ENCODE peak calls at places on chromosomes 3 and 15, in nine cellular contexts. One of them, this sample, is unnamed.

GRCh38 chr3:177590826-177591225 is 393.5 kb upstream of the TBL1XR1 start:
- DNase-seq in choroid plexus epithelial cell: peak
- DNase-seq in Peyer's patch: no peak
- DNase-seq in retinal pigment epithelial cell: no peak
- DNase-seq in neural progenitor cell: no peak
- DNase-seq in fibroblast of lung: no peak
- DNase-seq in foreskin fibroblast: no peak
- DNase-seq in IMR-90: no peak
- DNase-seq in cardiac fibroblast: peak
- DNase-seq in this sample: no peak

GRCh38 chr3:167406876-167407492 is 26.9 kb upstream of the ZBBX start:
- DNase-seq in choroid plexus epithelial cell: peak
- DNase-seq in Peyer's patch: peak
- DNase-seq in retinal pigment epithelial cell: peak
- DNase-seq in neural progenitor cell: peak
- DNase-seq in fibroblast of lung: peak
- DNase-seq in foreskin fibroblast: no peak
- DNase-seq in IMR-90: peak
- DNase-seq in cardiac fibroblast: peak
- DNase-seq in this sample: peak

GRCh38 chr3:106144051-106144450 is 275.2 kb upstream of the CBLB start:
- DNase-seq in choroid plexus epithelial cell: no peak
- DNase-seq in Peyer's patch: no peak
- DNase-seq in retinal pigment epithelial cell: no peak
- DNase-seq in neural progenitor cell: no peak
- DNase-seq in fibroblast of lung: peak
- DNase-seq in foreskin fibroblast: no peak
- DNase-seq in IMR-90: peak
- DNase-seq in cardiac fibroblast: no peak
- DNase-seq in this sample: no peak

GRCh38 chr3:135034291-135034768 is 239.3 kb downstream of the EPHB1 start:
- DNase-seq in choroid plexus epithelial cell: no peak
- DNase-seq in Peyer's patch: no peak
- DNase-seq in retinal pigment epithelial cell: no peak
- DNase-seq in neural progenitor cell: peak
- DNase-seq in fibroblast of lung: no peak
- DNase-seq in foreskin fibroblast: no peak
- DNase-seq in IMR-90: no peak
- DNase-seq in cardiac fibroblast: no peak
- DNase-seq in this sample: no peak

GRCh38 chr3:42906085-42906904 is at the start of gene ZNF662:
- DNase-seq in choroid plexus epithelial cell: peak
- DNase-seq in Peyer's patch: peak
- DNase-seq in retinal pigment epithelial cell: no peak
- DNase-seq in neural progenitor cell: no peak
- DNase-seq in fibroblast of lung: peak
- DNase-seq in foreskin fibroblast: no peak
- DNase-seq in IMR-90: no peak
- DNase-seq in cardiac fibroblast: peak
- DNase-seq in this sample: peak

GRCh38 chr3:33438871-33439270 is 1.3 kb downstream of the UBP1 start:
- DNase-seq in choroid plexus epithelial cell: peak
- DNase-seq in Peyer's patch: no peak
- DNase-seq in retinal pigment epithelial cell: no peak
- DNase-seq in neural progenitor cell: no peak
- DNase-seq in fibroblast of lung: peak
- DNase-seq in foreskin fibroblast: no peak
- DNase-seq in IMR-90: peak
- DNase-seq in cardiac fibroblast: no peak
- DNase-seq in this sample: no peak

GRCh38 chr3:14401692-14402303 is 608 bp upstream of the SLC6A6 start:
- DNase-seq in choroid plexus epithelial cell: no peak
- DNase-seq in Peyer's patch: no peak
- DNase-seq in retinal pigment epithelial cell: no peak
- DNase-seq in neural progenitor cell: no peak
- DNase-seq in fibroblast of lung: no peak
- DNase-seq in foreskin fibroblast: no peak
- DNase-seq in IMR-90: no peak
- DNase-seq in cardiac fibroblast: no peak
- DNase-seq in this sample: no peak

GRCh38 chr3:12832350-12833225 is 8.8 kb downstream of the RPL32 start:
- DNase-seq in choroid plexus epithelial cell: no peak
- DNase-seq in Peyer's patch: no peak
- DNase-seq in retinal pigment epithelial cell: no peak
- DNase-seq in neural progenitor cell: no peak
- DNase-seq in fibroblast of lung: no peak
- DNase-seq in foreskin fibroblast: no peak
- DNase-seq in IMR-90: no peak
- DNase-seq in cardiac fibroblast: no peak
- DNase-seq in this sample: no peak

GRCh38 chr15:55084216-55084615 is 112.5 kb downstream of the RSL24D1 start:
- DNase-seq in choroid plexus epithelial cell: no peak
- DNase-seq in Peyer's patch: no peak
- DNase-seq in retinal pigment epithelial cell: no peak
- DNase-seq in neural progenitor cell: no peak
- DNase-seq in fibroblast of lung: no peak
- DNase-seq in foreskin fibroblast: no peak
- DNase-seq in IMR-90: no peak
- DNase-seq in cardiac fibroblast: no peak
- DNase-seq in this sample: no peak

GRCh38 chr3:112685435-112685834 is 44.5 kb upstream of the CCDC80 start:
- DNase-seq in choroid plexus epithelial cell: peak
- DNase-seq in Peyer's patch: no peak
- DNase-seq in retinal pigment epithelial cell: no peak
- DNase-seq in neural progenitor cell: no peak
- DNase-seq in fibroblast of lung: peak
- DNase-seq in foreskin fibroblast: peak
- DNase-seq in IMR-90: peak
- DNase-seq in cardiac fibroblast: peak
- DNase-seq in this sample: peak

GRCh38 chr3:43243590-43244587 is 42.5 kb upstream of the SNRK start:
- DNase-seq in choroid plexus epithelial cell: no peak
- DNase-seq in Peyer's patch: no peak
- DNase-seq in retinal pigment epithelial cell: no peak
- DNase-seq in neural progenitor cell: no peak
- DNase-seq in fibroblast of lung: no peak
- DNase-seq in foreskin fibroblast: peak
- DNase-seq in IMR-90: no peak
- DNase-seq in cardiac fibroblast: peak
- DNase-seq in this sample: peak

GRCh38 chr15:74511583-74511982 is 29.4 kb upstream of the ARID3B start:
- DNase-seq in choroid plexus epithelial cell: no peak
- DNase-seq in Peyer's patch: peak
- DNase-seq in retinal pigment epithelial cell: no peak
- DNase-seq in neural progenitor cell: no peak
- DNase-seq in fibroblast of lung: no peak
- DNase-seq in foreskin fibroblast: no peak
- DNase-seq in IMR-90: no peak
- DNase-seq in cardiac fibroblast: peak
- DNase-seq in this sample: peak

GRCh38 chr15:100973351-100974034 is 54.3 kb downstream of the LRRK1 start:
- DNase-seq in choroid plexus epithelial cell: no peak
- DNase-seq in Peyer's patch: no peak
- DNase-seq in retinal pigment epithelial cell: no peak
- DNase-seq in neural progenitor cell: peak
- DNase-seq in fibroblast of lung: no peak
- DNase-seq in foreskin fibroblast: no peak
- DNase-seq in IMR-90: no peak
- DNase-seq in cardiac fibroblast: no peak
- DNase-seq in this sample: no peak

GRCh38 chr15:74573987-74574386 is 33.0 kb downstream of the ARID3B start:
- DNase-seq in choroid plexus epithelial cell: peak
- DNase-seq in Peyer's patch: no peak
- DNase-seq in retinal pigment epithelial cell: no peak
- DNase-seq in neural progenitor cell: no peak
- DNase-seq in fibroblast of lung: no peak
- DNase-seq in foreskin fibroblast: no peak
- DNase-seq in IMR-90: peak
- DNase-seq in cardiac fibroblast: no peak
- DNase-seq in this sample: peak

GRCh38 chr15:45645026-45645980 is 10.5 kb downstream of the SQOR start:
- DNase-seq in choroid plexus epithelial cell: peak
- DNase-seq in Peyer's patch: no peak
- DNase-seq in retinal pigment epithelial cell: peak
- DNase-seq in neural progenitor cell: no peak
- DNase-seq in fibroblast of lung: peak
- DNase-seq in foreskin fibroblast: peak
- DNase-seq in IMR-90: peak
- DNase-seq in cardiac fibroblast: peak
- DNase-seq in this sample: peak

GRCh38 chr3:126932188-126932931 is 50.6 kb upstream of the PLXNA1 start:
- DNase-seq in choroid plexus epithelial cell: peak
- DNase-seq in Peyer's patch: peak
- DNase-seq in retinal pigment epithelial cell: no peak
- DNase-seq in neural progenitor cell: no peak
- DNase-seq in fibroblast of lung: peak
- DNase-seq in foreskin fibroblast: no peak
- DNase-seq in IMR-90: peak
- DNase-seq in cardiac fibroblast: peak
- DNase-seq in this sample: peak

GRCh38 chr3:104102386-104102785 is 1264.3 kb upstream of the ALCAM start:
- DNase-seq in choroid plexus epithelial cell: peak
- DNase-seq in Peyer's patch: no peak
- DNase-seq in retinal pigment epithelial cell: peak
- DNase-seq in neural progenitor cell: peak
- DNase-seq in fibroblast of lung: peak
- DNase-seq in foreskin fibroblast: no peak
- DNase-seq in IMR-90: peak
- DNase-seq in cardiac fibroblast: peak
- DNase-seq in this sample: peak

GRCh38 chr3:171967137-171967783 is 72.1 kb upstream of the FNDC3B start:
- DNase-seq in choroid plexus epithelial cell: peak
- DNase-seq in Peyer's patch: no peak
- DNase-seq in retinal pigment epithelial cell: no peak
- DNase-seq in neural progenitor cell: no peak
- DNase-seq in fibroblast of lung: peak
- DNase-seq in foreskin fibroblast: peak
- DNase-seq in IMR-90: peak
- DNase-seq in cardiac fibroblast: peak
- DNase-seq in this sample: peak

GRCh38 chr15:79136434-79137046 is 46.0 kb upstream of the RASGRF1 start:
- DNase-seq in choroid plexus epithelial cell: no peak
- DNase-seq in Peyer's patch: no peak
- DNase-seq in retinal pigment epithelial cell: no peak
- DNase-seq in neural progenitor cell: peak
- DNase-seq in fibroblast of lung: no peak
- DNase-seq in foreskin fibroblast: no peak
- DNase-seq in IMR-90: no peak
- DNase-seq in cardiac fibroblast: no peak
- DNase-seq in this sample: no peak
- H3K4me3 ChIP-seq in choroid plexus epithelial cell: no peak
- H3K4me3 ChIP-seq in Peyer's patch: no peak
- H3K4me3 ChIP-seq in retinal pigment epithelial cell: no peak
- H3K4me3 ChIP-seq in neural progenitor cell: no peak
- H3K4me3 ChIP-seq in fibroblast of lung: no peak
- H3K4me3 ChIP-seq in foreskin fibroblast: no peak
- H3K4me3 ChIP-seq in IMR-90: no peak
- H3K4me3 ChIP-seq in cardiac fibroblast: no peak
- H3K4me3 ChIP-seq in this sample: no peak

GRCh38 chr3:77814845-77815244 is 774.9 kb downstream of the ROBO2 start:
- DNase-seq in choroid plexus epithelial cell: no peak
- DNase-seq in Peyer's patch: no peak
- DNase-seq in retinal pigment epithelial cell: no peak
- DNase-seq in neural progenitor cell: no peak
- DNase-seq in fibroblast of lung: no peak
- DNase-seq in foreskin fibroblast: no peak
- DNase-seq in IMR-90: no peak
- DNase-seq in cardiac fibroblast: no peak
- DNase-seq in this sample: no peak

GRCh38 chr3:77816470-77816869 is 776.6 kb downstream of the ROBO2 start:
- DNase-seq in choroid plexus epithelial cell: no peak
- DNase-seq in Peyer's patch: no peak
- DNase-seq in retinal pigment epithelial cell: no peak
- DNase-seq in neural progenitor cell: no peak
- DNase-seq in fibroblast of lung: no peak
- DNase-seq in foreskin fibroblast: no peak
- DNase-seq in IMR-90: no peak
- DNase-seq in cardiac fibroblast: no peak
- DNase-seq in this sample: no peak

DNA sequence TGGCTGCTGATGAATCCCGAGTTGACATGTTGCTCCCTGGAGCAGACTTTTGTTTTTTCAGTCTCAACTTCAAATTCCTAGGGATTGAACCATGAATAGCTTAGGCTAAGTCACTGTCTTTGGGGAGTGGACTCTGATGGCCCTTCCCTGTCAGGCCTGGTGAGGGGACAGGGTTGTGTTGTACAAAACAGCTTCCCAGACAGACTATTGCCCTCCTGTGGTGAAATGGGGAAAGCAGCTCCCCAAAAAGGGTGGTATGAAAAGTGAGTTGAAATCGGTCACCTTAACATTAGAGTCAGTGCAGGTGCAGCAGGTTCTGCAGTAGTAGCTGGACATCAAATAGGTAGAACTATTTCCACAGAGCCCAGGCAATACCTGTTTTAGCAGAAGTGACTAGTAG is 775.6 kb downstream of the ROBO2 start:
- DNase-seq in choroid plexus epithelial cell: no peak
- DNase-seq in Peyer's patch: no peak
- DNase-seq in retinal pigment epithelial cell: no peak
- DNase-seq in neural progenitor cell: peak
- DNase-seq in fibroblast of lung: no peak
- DNase-seq in foreskin fibroblast: no peak
- DNase-seq in IMR-90: no peak
- DNase-seq in cardiac fibroblast: no peak
- DNase-seq in this sample: no peak
- TF ChIP-seq CTCF in choroid plexus epithelial cell: peak
- TF ChIP-seq CTCF in Peyer's patch: no peak
- TF ChIP-seq CTCF in retinal pigment epithelial cell: peak
- TF ChIP-seq CTCF in neural progenitor cell: peak
- TF ChIP-seq CTCF in fibroblast of lung: peak
- TF ChIP-seq CTCF in foreskin fibroblast: peak
- TF ChIP-seq CTCF in IMR-90: peak
- TF ChIP-seq CTCF in cardiac fibroblast: no peak
- TF ChIP-seq CTCF in this sample: no peak

GRCh38 chr15:43516801-43517353 is 531 bp upstream of the MAP1A start:
- DNase-seq in choroid plexus epithelial cell: peak
- DNase-seq in Peyer's patch: no peak
- DNase-seq in retinal pigment epithelial cell: no peak
- DNase-seq in neural progenitor cell: no peak
- DNase-seq in fibroblast of lung: peak
- DNase-seq in foreskin fibroblast: no peak
- DNase-seq in IMR-90: peak
- DNase-seq in cardiac fibroblast: peak
- DNase-seq in this sample: peak
- H3K4me3 ChIP-seq in choroid plexus epithelial cell: peak
- H3K4me3 ChIP-seq in Peyer's patch: peak
- H3K4me3 ChIP-seq in retinal pigment epithelial cell: peak
- H3K4me3 ChIP-seq in neural progenitor cell: peak
- H3K4me3 ChIP-seq in fibroblast of lung: peak
- H3K4me3 ChIP-seq in foreskin fibroblast: peak
- H3K4me3 ChIP-seq in IMR-90: peak
- H3K4me3 ChIP-seq in cardiac fibroblast: peak
- H3K4me3 ChIP-seq in this sample: peak

GRCh38 chr3:195226900-195227447 is 44.0 kb downstream of the XXYLT1 start:
- DNase-seq in choroid plexus epithelial cell: peak
- DNase-seq in Peyer's patch: peak
- DNase-seq in retinal pigment epithelial cell: no peak
- DNase-seq in neural progenitor cell: peak
- DNase-seq in fibroblast of lung: peak
- DNase-seq in foreskin fibroblast: no peak
- DNase-seq in IMR-90: peak
- DNase-seq in cardiac fibroblast: peak
- DNase-seq in this sample: peak
- TF ChIP-seq CTCF in choroid plexus epithelial cell: peak
- TF ChIP-seq CTCF in Peyer's patch: no peak
- TF ChIP-seq CTCF in retinal pigment epithelial cell: peak
- TF ChIP-seq CTCF in neural progenitor cell: peak
- TF ChIP-seq CTCF in fibroblast of lung: peak
- TF ChIP-seq CTCF in foreskin fibroblast: peak
- TF ChIP-seq CTCF in IMR-90: peak
- TF ChIP-seq CTCF in cardiac fibroblast: peak
- TF ChIP-seq CTCF in this sample: peak

This sample was measured in fibroblast of pulmonary artery.